ENCODE peak calls at places on chromosomes 1 and 21, in six cellular contexts. G is cardiac muscle cell, K is kidney, R is A549, H is esophagus muscularis mucosa, F is HepG2. U is an unnamed sample.

GRCh38 chr1:203351037-203351625 is at the start of gene FMOD:
- DNase-seq in G (no peak), K (no peak), R (no peak), H (no peak), F (no peak), U (no peak)

GRCh38 chr21:46060596-46061061 is 37.3 kb upstream of the COL6A2 start:
- DNase-seq in G (no peak), K (peak), R (peak), H (no peak), F (no peak), U (peak)

GRCh38 chr1:183537405-183537804 is 52.9 kb downstream of the NCF2 start:
- DNase-seq in G (no peak), K (no peak), R (no peak), H (no peak), F (no peak), U (no peak)

GRCh38 chr1:162055062-162055461 is 14.4 kb upstream of the NOS1AP start:
- DNase-seq in G (no peak), K (no peak), R (peak), H (no peak), F (peak), U (no peak)

GRCh38 chr1:159172599-159173291 is 1.3 kb downstream of the CADM3 start:
- DNase-seq in G (no peak), K (peak), R (no peak), H (no peak), F (no peak), U (no peak)

GRCh38 chr1:92755541-92756351 is 29.2 kb downstream of the EVI5 start:
- DNase-seq in G (no peak), K (no peak), R (no peak), H (no peak), F (no peak), U (peak)

GRCh38 chr1:156766288-156767100 is 841 bp upstream of the PRCC start:
- DNase-seq in G (no peak), K (no peak), R (no peak), H (no peak), F (no peak), U (no peak)

GRCh38 chr1:24443241-24443656 is 27.6 kb downstream of the NIPAL3 start:
- DNase-seq in G (no peak), K (no peak), R (no peak), H (no peak), F (no peak), U (no peak)

GRCh38 chr1:39195166-39196111 is 9.1 kb upstream of the MACF1 start:
- DNase-seq in G (no peak), K (no peak), R (no peak), H (no peak), F (no peak), U (peak)

GRCh38 chr21:17660449-17660848 is 47.7 kb upstream of the BTG3 start:
- DNase-seq in G (no peak), K (no peak), R (peak), H (no peak), F (no peak), U (no peak)

GRCh38 chr1:41382531-41383090 is 21.4 kb downstream of the FOXO6 start:
- DNase-seq in G (no peak), K (peak), R (peak), H (no peak), F (no peak), U (peak)

GRCh38 chr21:42330380-42331336 is 15.4 kb upstream of the TFF3 start:
- DNase-seq in G (no peak), K (no peak), R (no peak), H (no peak), F (no peak), U (no peak)

GRCh38 chr1:43445618-43446387 is 7.9 kb downstream of the HYI start:
- DNase-seq in G (no peak), K (peak), R (no peak), H (no peak), F (no peak), U (peak)

GRCh38 chr1:236535656-236536293 is 12.0 kb downstream of the LGALS8 start:
- DNase-seq in G (no peak), K (no peak), R (no peak), H (no peak), F (no peak), U (no peak)

GRCh38 chr21:43323244-43324005 is 103.5 kb downstream of the SIK1 start:
- DNase-seq in G (no peak), K (no peak), R (no peak), H (no peak), F (no peak), U (no peak)

DNA sequence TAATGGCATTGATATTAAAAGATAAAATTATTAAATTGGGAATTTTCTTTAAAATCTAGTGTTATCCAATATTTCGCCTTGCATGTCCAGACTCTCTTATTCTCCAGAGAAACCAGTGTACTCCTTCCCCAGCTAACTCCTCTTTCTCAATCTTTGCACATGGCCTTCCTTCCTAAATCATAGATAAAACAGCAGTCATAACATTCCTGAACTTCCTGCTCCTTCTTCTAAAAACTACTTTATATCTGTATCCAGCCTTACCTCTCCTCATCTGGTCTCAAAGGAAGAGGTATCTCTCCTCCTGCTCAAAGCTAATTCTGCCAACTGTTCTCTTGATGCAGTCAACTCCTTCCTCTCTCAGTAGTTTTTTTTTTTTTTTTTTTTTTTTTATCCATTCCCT is 39.5 kb upstream of the NEK7 start:
- DNase-seq in G (no peak), K (no peak), R (no peak), H (no peak), F (no peak), U (no peak)
- H3K4me3 ChIP-seq in G (no peak), K (no peak), R (no peak), H (no peak), F (no peak), U (no peak)

GRCh38 chr1:66450043-66450514 is 83.9 kb upstream of the SGIP1 start:
- DNase-seq in G (peak), K (no peak), R (no peak), H (no peak), F (no peak), U (no peak)
- H3K27ac ChIP-seq in G (peak), K (no peak), R (no peak), H (peak), F (no peak), U (no peak)

DNA sequence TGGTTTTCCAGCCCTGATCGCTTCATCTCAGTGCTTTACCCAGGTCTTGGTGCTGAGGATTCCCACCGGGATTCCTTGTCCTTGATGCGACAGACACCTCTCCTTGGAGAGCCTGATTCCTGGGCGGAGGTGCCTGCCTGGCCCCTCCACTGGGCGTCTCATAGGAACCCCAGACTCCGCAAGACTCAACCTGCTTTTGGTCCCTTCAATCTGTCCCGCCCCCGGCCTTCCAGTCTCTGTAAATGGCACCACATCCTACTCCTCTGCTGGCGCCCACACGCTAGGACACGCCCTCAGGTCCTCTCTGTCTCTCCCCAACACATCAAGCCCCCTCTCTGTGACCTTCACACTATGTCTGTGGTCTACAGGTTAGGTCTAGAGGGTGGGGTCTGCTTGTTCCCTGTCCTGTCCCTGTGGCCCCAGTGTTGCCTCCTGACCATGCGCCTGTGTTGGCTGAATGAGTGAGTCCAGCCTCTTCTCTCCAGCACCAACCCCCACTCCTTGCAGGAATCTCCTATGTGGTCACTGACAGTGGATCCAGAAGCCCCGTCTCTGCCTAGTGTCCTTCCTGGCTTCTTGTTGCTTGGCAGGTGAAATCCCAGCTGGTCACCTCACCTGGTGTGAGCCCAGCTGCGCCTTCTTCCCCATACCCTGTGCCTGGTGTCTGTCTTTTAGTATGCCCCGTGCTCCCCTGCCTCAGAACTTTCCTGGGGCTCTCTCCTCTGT is 119.7 kb upstream of the C1orf174 start:
- DNase-seq in G (no peak), K (no peak), R (no peak), H (peak), F (no peak), U (no peak)
- TF ChIP-seq CTCF in G (no peak), K (no peak), R (no peak), H (no peak), F (no peak), U (no peak)

GRCh38 chr1:37472281-37472680 is 2.1 kb upstream of the ZC3H12A start:
- DNase-seq in G (no peak), K (no peak), R (peak), H (no peak), F (no peak), U (no peak)

GRCh38 chr1:37473431-37474050 is 839 bp upstream of the ZC3H12A start:
- DNase-seq in G (no peak), K (no peak), R (peak), H (no peak), F (no peak), U (peak)

GRCh38 chr1:37472994-37473393 is 1.4 kb upstream of the ZC3H12A start:
- DNase-seq in G (no peak), K (no peak), R (no peak), H (no peak), F (no peak), U (peak)

GRCh38 chr1:37474051-37474696 is at the start of gene ZC3H12A:
- DNase-seq in G (peak), K (peak), R (peak), H (peak), F (peak), U (peak)

DNA sequence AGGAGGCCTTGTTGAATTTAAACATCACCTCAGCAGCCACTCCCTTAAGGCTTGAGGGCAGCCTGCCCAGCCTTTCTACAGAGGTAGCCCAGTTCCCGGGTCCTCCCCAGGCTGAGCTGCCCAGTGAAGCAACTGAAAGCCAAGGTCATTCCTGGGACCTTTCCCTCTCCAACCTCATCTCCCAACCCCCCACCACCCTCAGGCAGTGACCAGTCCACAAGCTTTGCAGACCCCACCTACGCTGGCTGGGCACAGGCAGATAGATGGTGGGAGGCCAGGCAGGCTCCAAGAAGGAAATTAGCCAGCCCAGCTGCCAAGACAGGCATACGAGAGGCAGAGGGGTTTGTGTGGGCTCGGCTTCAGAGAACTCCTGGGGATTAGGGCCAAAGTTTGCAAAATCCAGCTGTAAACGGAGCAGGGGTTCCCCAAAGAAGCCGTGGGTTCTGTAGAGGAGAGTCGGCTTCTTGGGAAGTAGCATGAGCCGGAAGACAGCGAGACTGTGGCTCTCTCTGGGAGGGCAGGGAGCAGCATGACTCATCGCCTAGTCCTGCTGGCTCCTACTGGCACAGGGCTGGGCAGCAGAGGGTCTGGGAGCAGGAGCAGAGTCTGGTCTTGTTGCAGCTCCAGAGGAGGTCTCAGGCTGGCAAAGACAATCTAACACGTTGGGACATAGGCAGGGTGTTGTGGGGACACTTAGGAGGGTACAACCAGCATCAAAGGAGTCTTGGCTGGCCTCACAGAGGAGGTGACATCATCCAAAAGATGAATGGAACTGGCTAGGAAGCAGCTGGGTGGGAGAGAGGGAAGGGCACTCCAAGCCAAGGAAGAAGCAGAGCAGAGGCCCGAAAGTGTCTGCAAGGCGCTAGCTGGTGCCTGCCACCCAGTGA is 2.8 kb upstream of the ZC3H12A start:
- DNase-seq in G (peak), K (peak), R (peak), H (no peak), F (peak), U (peak)
- H3K4me3 ChIP-seq in G (no peak), K (peak), R (peak), H (peak), F (peak), U (peak)

DNA sequence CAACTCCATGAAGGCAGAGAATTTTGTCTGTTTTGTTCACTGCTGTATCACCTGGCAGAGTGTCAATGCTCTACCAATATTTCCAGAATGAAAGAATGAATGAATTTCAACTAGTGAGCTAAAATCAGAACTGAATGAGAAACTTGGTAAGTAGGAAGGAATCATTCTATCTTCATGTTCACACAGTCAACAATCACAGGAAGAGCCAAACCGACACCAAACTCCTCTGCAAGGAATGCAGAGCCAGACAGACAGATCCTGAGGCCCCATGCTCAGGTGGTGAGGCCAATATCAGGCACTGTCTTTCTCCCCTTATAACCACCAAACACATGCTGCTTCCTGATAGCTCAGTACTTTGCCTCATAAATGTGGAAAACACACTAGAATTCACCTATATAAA is 139.1 kb downstream of the SLC45A1 start:
- DNase-seq in G (no peak), K (no peak), R (no peak), H (no peak), F (no peak), U (no peak)
- H3K27ac ChIP-seq in G (peak), K (no peak), R (no peak), H (peak), F (no peak), U (peak)

GRCh38 chr1:53196485-53197271 is at the start of gene CPT2:
- DNase-seq in G (peak), K (peak), R (peak), H (peak), F (peak), U (peak)
- TF ChIP-seq CTCF in G (no peak), K (peak), R (no peak), H (no peak), F (no peak), U (no peak)

GRCh38 chr1:181482001-181482430 is 1.3 kb upstream of the CACNA1E start:
- DNase-seq in G (no peak), K (peak), R (no peak), H (no peak), F (no peak), U (no peak)

GRCh38 chr1:181485276-181486097 is 2.2 kb downstream of the CACNA1E start:
- DNase-seq in G (peak), K (no peak), R (no peak), H (no peak), F (no peak), U (no peak)

GRCh38 chr1:181483084-181483559 is at the start of gene CACNA1E:
- DNase-seq in G (no peak), K (no peak), R (no peak), H (no peak), F (no peak), U (peak)

GRCh38 chr1:181483561-181484291 is 409 bp downstream of the CACNA1E start:
- DNase-seq in G (peak), K (no peak), R (no peak), H (no peak), F (no peak), U (no peak)

GRCh38 chr1:181482521-181483083 is 715 bp upstream of the CACNA1E start:
- DNase-seq in G (peak), K (peak), R (peak), H (no peak), F (no peak), U (peak)
- H3K4me3 ChIP-seq in G (peak), K (peak), R (peak), H (peak), F (no peak), U (no peak)

GRCh38 chr1:76891931-76892330 is 24.7 kb downstream of the ST6GALNAC5 start:
- DNase-seq in G (no peak), K (no peak), R (no peak), H (no peak), F (no peak), U (no peak)
- H3K27ac ChIP-seq in G (no peak), K (no peak), R (no peak), H (no peak), F (no peak), U (no peak)

U was measured in osteoblast.